ENCODE peak calls at places on chromosomes 12 and 14, in six cellular contexts. T is fibroblast of mammary gland, N is AG09309, Q is IMR-90, W is left ventricle myocardium inferior, M is A549. E is an unnamed sample.

GRCh38 chr14:50906326-50906725 is 34.5 kb downstream of the ABHD12B start:
- DNase-seq in Q (no peak), W (no peak), T (no peak), N (no peak), M (no peak), E (no peak)

GRCh38 chr12:62537544-62537943 is 70.9 kb downstream of the MON2 start:
- DNase-seq in N (peak), M (no peak), T (peak), Q (peak), W (no peak), E (peak)

GRCh38 chr14:76701981-76702380 is 59.3 kb upstream of the VASH1 start:
- DNase-seq in M (no peak), Q (no peak), T (peak), W (peak), N (no peak), E (peak)

GRCh38 chr14:60649815-60650381 is 621 bp upstream of the SIX1 start:
- DNase-seq in T (peak), M (no peak), Q (peak), W (no peak), N (no peak), E (peak)

GRCh38 chr12:55684761-55685370 is 22.8 kb downstream of the ITGA7 start:
- DNase-seq in W (no peak), M (no peak), Q (no peak), N (no peak), T (no peak), E (no peak)

GRCh38 chr14:61326847-61327246 is 5.5 kb downstream of the PRKCH start:
- DNase-seq in T (peak), Q (no peak), N (no peak), M (no peak), W (peak), E (no peak)

GRCh38 chr14:99239661-99240092 is 32.3 kb downstream of the BCL11B start:
- DNase-seq in Q (no peak), N (no peak), M (no peak), T (no peak), W (no peak), E (no peak)

GRCh38 chr12:69821441-69822204 is 3.4 kb upstream of the MYRFL start:
- DNase-seq in M (no peak), W (no peak), T (peak), Q (peak), N (peak), E (peak)

DNA sequence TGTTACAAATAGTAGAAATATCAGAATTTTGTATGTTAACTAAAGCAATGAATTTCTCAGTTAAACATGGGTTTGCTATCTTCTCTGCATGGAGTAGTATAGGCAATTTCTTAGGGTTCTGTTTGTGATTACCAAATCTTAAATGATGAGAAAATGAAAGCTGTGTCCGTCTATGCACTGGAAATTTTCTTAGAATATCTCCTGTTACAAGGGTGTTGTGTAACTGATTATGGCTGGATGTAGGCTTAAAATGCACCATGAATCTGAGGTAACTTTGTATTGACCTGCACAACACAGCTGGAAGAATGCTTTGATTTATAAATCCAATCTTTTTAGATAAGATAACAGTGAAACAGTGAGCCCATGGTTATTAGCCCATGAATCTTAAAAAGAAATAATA is 17.8 kb downstream of the TRIP11 start:
- DNase-seq in M (no peak), Q (no peak), N (no peak), T (peak), W (no peak), E (no peak)
- H3K4me3 ChIP-seq in M (no peak), Q (no peak), N (no peak), T (no peak), W (no peak), E (no peak)

DNA sequence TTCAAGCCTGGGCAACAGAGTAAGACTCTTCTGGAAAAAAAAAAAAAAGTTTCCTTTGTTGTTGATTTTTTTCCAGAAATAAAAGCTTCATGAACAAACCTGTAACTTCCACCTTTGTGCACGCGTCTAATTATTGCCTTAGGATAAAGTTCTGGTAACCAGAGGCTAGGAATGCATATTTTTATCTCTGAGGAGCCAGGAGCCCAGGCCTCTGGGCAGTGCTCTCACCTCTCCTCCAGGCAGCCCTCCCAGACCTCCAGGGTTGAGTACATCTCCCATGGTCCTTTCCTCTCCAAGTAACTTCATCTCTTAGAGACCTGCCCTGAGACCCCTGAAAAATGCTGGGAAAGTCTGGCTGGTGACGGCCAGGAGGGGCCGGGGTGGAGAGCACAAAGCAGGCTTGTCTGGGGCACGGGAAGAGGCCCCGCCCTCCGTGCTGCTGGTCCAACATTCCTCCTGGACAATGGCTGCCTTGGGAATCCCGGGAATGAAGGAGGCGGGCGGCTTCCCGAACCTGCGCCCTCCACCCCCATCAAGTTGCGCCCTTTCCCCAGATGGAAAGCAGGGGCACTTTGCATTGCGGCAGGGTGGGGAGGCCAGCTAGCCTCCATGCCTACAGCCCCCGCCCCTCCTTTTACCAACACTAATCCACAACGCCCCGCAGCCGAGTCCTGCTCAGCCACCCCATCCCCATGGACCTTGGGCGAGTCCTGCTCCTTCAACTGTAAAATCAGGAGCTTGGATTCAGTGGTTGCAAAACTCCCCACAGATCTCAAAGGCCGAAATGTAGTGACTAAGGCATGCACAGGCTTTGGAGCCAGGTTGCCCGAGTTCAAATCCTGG is 7.3 kb upstream of the FIGNL2 start:
- DNase-seq in M (peak), W (peak), T (peak), N (no peak), Q (peak), E (peak)
- H3K4me3 ChIP-seq in M (no peak), W (peak), T (peak), N (peak), Q (peak), E (peak)

GRCh38 chr14:93789366-93790130 is 1.3 kb upstream of the PRIMA1 start:
- DNase-seq in N (no peak), T (no peak), Q (no peak), M (no peak), W (no peak), E (no peak)
- H3K4me3 ChIP-seq in N (no peak), T (no peak), Q (no peak), M (peak), W (peak), E (no peak)

GRCh38 chr12:46388427-46388992 is 15.9 kb upstream of the SLC38A2 start:
- DNase-seq in N (no peak), M (no peak), W (no peak), T (no peak), Q (peak), E (peak)

GRCh38 chr12:46389130-46389616 is 16.6 kb upstream of the SLC38A2 start:
- DNase-seq in Q (peak), W (no peak), M (no peak), N (peak), T (peak), E (peak)

GRCh38 chr12:46386360-46386867 is 13.8 kb upstream of the SLC38A2 start:
- DNase-seq in N (peak), W (no peak), T (peak), M (no peak), Q (peak), E (peak)

GRCh38 chr12:46386877-46387629 is 14.5 kb upstream of the SLC38A2 start:
- DNase-seq in M (no peak), Q (peak), T (peak), W (peak), N (no peak), E (peak)

DNA sequence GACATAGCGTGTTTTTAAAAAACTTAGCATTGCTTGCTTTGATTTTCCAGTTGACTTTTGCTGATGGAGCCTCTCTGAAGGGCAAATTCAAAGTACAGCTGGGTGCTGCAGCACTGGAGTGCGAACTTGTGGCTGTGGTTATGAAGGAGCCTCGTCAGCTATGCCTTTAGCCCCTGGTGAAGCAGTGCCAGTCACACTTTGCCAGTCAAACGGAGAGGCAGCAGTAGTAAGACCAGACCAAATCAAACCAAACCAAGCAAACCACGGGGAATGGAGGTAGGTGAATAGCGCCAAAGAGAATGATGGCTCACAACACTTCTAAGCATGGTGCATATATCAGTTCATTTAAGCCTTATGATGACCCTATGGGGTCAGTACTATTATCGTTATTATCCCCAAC is 15.1 kb upstream of the SLC38A2 start:
- DNase-seq in M (no peak), W (no peak), Q (no peak), N (no peak), T (no peak), E (no peak)
- H3K4me3 ChIP-seq in M (no peak), W (no peak), Q (no peak), N (no peak), T (no peak), E (peak)

GRCh38 chr14:91284146-91284790 is 39.8 kb upstream of the GPR68 start:
- DNase-seq in T (peak), N (peak), Q (peak), M (no peak), W (no peak), E (peak)
- H3K4me3 ChIP-seq in T (no peak), N (no peak), Q (no peak), M (no peak), W (no peak), E (no peak)

DNA sequence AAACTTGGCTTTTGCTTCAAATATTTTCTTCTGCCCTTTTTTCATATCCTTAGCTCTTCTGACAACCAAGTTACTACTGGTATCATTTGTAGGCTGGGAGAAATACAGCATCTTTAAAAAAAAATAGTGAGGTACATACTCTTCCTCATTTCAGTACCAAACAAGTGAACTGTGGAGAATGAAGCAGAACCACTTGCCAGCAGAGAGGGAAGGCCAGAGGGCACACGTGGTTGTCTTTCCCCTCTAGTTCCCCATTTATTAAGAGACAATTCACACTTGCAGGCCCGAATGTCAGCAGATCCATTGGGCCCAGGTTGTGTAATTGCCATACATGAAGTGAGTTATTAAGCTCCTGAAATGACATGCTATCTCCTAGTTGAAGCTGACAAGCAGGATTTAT is 3.2 kb downstream of the SUSD6 start:
- DNase-seq in N (no peak), Q (no peak), W (peak), T (no peak), M (no peak), E (no peak)
- H3K4me3 ChIP-seq in N (no peak), Q (no peak), W (peak), T (no peak), M (no peak), E (no peak)

DNA sequence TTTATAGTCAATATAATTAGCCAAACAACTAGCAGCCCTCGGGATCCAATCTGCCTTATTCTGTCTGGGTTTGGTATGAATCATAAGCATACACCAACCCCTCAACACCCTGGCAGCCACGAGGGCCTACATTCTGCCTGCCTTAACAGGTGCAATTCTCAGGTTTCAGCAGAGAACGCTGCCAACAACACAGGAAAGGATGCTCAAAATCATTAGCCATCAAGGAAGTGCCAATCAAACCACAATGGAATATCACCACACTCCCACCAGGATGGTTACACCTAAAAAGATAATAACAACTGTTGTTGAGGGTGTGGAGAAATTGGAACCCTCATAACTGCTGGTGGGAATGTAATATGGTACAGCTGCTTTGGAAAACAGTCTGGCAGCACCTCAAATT is 122.8 kb downstream of the TTC7B start:
- DNase-seq in T (no peak), N (no peak), W (no peak), Q (no peak), M (no peak), E (no peak)
- H3K4me3 ChIP-seq in T (no peak), N (no peak), W (no peak), Q (no peak), M (no peak), E (no peak)

DNA sequence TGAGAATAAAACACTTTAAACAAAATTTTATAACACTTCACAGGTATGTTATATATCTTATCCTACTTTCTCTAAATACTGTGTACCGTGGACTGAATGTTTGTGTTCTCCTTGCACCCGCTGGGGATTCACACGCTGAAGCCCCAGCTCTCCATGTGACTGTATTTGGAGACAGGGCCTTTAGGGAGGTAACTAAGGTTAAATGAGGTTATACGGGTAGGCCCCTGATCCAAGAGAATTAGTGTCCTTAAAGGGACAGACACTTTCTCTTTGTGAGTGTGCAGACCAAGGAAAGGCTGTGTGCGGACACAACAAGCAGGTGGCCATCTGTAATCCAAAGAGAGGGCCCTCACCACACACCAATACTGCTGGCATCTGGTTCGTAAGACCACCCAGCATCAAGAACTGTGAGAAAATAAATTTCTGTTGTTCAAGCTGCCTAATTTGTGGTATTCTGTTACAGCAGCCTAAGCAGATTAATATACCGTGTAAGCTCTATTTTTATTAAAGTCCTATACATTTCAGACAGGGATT is 70.1 kb upstream of the TTC7B start:
- DNase-seq in M (no peak), Q (no peak), T (no peak), W (no peak), N (no peak), E (no peak)
- H3K4me3 ChIP-seq in M (no peak), Q (no peak), T (no peak), W (no peak), N (no peak), E (no peak)

GRCh38 chr14:62696969-62697328 is 348.3 kb downstream of the KCNH5 start:
- DNase-seq in Q (no peak), M (no peak), T (no peak), W (no peak), N (no peak), E (no peak)

GRCh38 chr14:62694075-62694474 is 351.2 kb downstream of the KCNH5 start:
- DNase-seq in N (no peak), T (peak), M (no peak), W (no peak), Q (peak), E (peak)

GRCh38 chr14:62692490-62693106 is 352.7 kb downstream of the KCNH5 start:
- DNase-seq in M (no peak), W (no peak), T (peak), N (no peak), Q (peak), E (peak)

GRCh38 chr14:62691613-62692489 is 353.4 kb downstream of the KCNH5 start:
- DNase-seq in N (peak), W (no peak), Q (peak), T (peak), M (peak), E (peak)

DNA sequence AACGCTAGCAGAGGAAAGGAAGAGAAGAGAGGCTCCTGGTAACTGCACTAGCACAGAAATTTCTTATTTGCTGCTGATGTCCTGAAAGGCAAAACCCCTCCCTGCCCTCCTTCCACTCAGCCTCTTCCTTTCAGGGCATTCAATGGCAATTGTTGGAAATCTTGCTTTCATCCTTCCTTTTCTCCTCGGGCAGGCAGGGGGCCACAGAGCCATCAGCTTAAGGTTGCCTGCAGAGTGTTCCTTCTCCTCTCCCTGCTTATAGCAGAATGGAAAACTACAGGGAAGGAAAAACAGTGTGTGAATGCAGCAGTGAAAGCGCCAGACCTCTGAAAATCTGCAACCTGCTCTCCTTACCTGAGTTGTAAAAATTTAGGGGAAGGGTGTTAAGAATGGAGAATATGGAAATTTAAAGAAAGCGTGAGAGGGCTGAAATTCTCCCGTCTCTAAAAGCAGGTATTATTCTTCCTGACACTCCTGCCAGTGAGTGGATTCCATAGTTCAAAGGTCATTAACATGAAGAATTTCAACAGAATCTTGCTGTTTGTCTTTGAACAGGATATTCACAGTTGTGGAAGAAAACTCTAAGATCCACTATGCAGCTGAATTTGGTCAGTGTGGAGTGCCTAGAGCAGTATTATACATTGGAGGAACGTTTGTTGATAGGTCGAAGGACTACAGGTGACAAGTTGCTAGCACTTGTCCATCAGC is 348.8 kb downstream of the KCNH5 start:
- DNase-seq in M (no peak), T (no peak), W (no peak), Q (no peak), N (no peak), E (no peak)
- H3K4me3 ChIP-seq in M (no peak), T (no peak), W (no peak), Q (no peak), N (no peak), E (no peak)

GRCh38 chr14:65412189-65412846 is at the start of gene FUT8:
- DNase-seq in N (peak), M (peak), W (peak), T (peak), Q (peak), E (peak)

GRCh38 chr14:65413739-65414045 is 1.2 kb downstream of the FUT8 start:
- DNase-seq in N (no peak), W (no peak), T (no peak), M (no peak), Q (no peak), E (peak)

GRCh38 chr14:65415613-65416012 is 3.1 kb downstream of the FUT8 start:
- DNase-seq in Q (no peak), W (no peak), N (no peak), M (no peak), T (no peak), E (no peak)

GRCh38 chr14:65412881-65413738 is 580 bp downstream of the FUT8 start:
- DNase-seq in M (peak), W (peak), T (peak), Q (peak), N (no peak), E (peak)

DNA sequence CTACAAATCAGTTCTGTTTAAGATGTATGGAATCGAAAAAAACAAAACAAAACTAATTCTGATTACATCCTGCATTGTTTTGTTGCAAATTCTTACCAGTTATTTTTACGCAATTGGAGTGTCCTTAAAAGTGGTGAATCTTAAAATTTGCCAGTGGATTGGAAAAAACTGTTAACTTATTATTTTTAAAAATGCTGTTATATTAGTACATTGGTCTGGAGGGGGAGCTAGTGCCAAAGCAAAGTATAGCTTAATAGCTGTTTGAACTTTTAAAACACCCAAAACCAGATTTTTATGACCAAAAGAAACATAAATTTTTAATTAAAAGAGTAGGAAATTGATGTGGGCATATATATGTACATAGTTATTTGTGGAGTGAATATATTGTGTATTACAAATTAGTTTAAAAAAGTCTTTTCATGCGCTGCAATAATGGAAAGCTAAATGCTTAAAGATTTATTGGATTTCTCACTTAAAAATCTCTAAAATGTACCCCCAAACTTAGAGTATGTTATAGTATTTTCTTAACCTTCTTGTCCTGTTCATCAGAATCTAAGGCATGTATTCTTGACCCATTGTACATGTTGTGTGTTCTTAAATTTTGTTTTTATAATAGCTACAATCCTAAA is 2.5 kb downstream of the FUT8 start:
- DNase-seq in M (peak), Q (peak), N (no peak), W (no peak), T (peak), E (peak)
- H3K4me3 ChIP-seq in M (no peak), Q (no peak), N (no peak), W (no peak), T (peak), E (peak)